ENCODE peak calls at places on chromosome 1, in seven cellular contexts. One of them, this sample, is unnamed.

GRCh38 chr1:33641099-33641830 is 168.8 kb downstream of the ZSCAN20 start:
- DNase-seq in heart left ventricle: no peak
- DNase-seq in neural progenitor cell: peak; percentile 51
- DNase-seq in left ventricle myocardium inferior: no peak
- DNase-seq in breast epithelium: no peak
- DNase-seq in CD8-positive, alpha-beta memory T cell: no peak
- DNase-seq in psoas muscle: no peak
- DNase-seq in this sample: no peak

GRCh38 chr1:96418969-96419368 is 302.6 kb upstream of the PTBP2 start:
- DNase-seq in CD8-positive, alpha-beta memory T cell: no peak
- DNase-seq in neural progenitor cell: no peak
- DNase-seq in breast epithelium: no peak
- DNase-seq in left ventricle myocardium inferior: no peak
- DNase-seq in psoas muscle: no peak
- DNase-seq in heart left ventricle: no peak
- DNase-seq in this sample: no peak

GRCh38 chr1:55670331-55671082 is 455.3 kb upstream of the USP24 start:
- DNase-seq in left ventricle myocardium inferior: no peak
- DNase-seq in breast epithelium: no peak
- DNase-seq in neural progenitor cell: no peak
- DNase-seq in heart left ventricle: no peak
- DNase-seq in psoas muscle: no peak
- DNase-seq in CD8-positive, alpha-beta memory T cell: no peak
- DNase-seq in this sample: no peak

GRCh38 chr1:72037745-72038343 is 244.5 kb downstream of the NEGR1 start:
- DNase-seq in breast epithelium: no peak
- DNase-seq in psoas muscle: no peak
- DNase-seq in heart left ventricle: peak; percentile 10
- DNase-seq in CD8-positive, alpha-beta memory T cell: no peak
- DNase-seq in neural progenitor cell: peak; percentile 71
- DNase-seq in left ventricle myocardium inferior: no peak
- DNase-seq in this sample: no peak

GRCh38 chr1:228342627-228343210 is 63.9 kb downstream of the TRIM11 start:
- DNase-seq in heart left ventricle: peak; percentile 5
- DNase-seq in CD8-positive, alpha-beta memory T cell: peak; percentile 0
- DNase-seq in breast epithelium: peak; percentile 35
- DNase-seq in left ventricle myocardium inferior: peak; percentile 10
- DNase-seq in neural progenitor cell: no peak
- DNase-seq in psoas muscle: peak; percentile 66
- DNase-seq in this sample: no peak

GRCh38 chr1:64036549-64036948 is 166.9 kb upstream of the UBE2U start:
- DNase-seq in left ventricle myocardium inferior: no peak
- DNase-seq in psoas muscle: no peak
- DNase-seq in neural progenitor cell: no peak
- DNase-seq in heart left ventricle: no peak
- DNase-seq in breast epithelium: no peak
- DNase-seq in CD8-positive, alpha-beta memory T cell: no peak
- DNase-seq in this sample: no peak

GRCh38 chr1:29513357-29513756 is 277.0 kb downstream of the PTPRU start:
- DNase-seq in psoas muscle: no peak
- DNase-seq in neural progenitor cell: peak; percentile 71
- DNase-seq in heart left ventricle: no peak
- DNase-seq in breast epithelium: no peak
- DNase-seq in CD8-positive, alpha-beta memory T cell: no peak
- DNase-seq in left ventricle myocardium inferior: peak; percentile 22
- DNase-seq in this sample: peak; percentile 17

GRCh38 chr1:62294211-62294610 is 25.0 kb downstream of the KANK4 start:
- DNase-seq in CD8-positive, alpha-beta memory T cell: no peak
- DNase-seq in heart left ventricle: no peak
- DNase-seq in neural progenitor cell: peak; percentile 45
- DNase-seq in left ventricle myocardium inferior: no peak
- DNase-seq in psoas muscle: no peak
- DNase-seq in breast epithelium: no peak
- DNase-seq in this sample: no peak

GRCh38 chr1:28091043-28091781 is 2.8 kb upstream of the EYA3 start:
- DNase-seq in neural progenitor cell: peak; percentile 67
- DNase-seq in left ventricle myocardium inferior: peak; percentile 49
- DNase-seq in CD8-positive, alpha-beta memory T cell: peak; percentile 67
- DNase-seq in psoas muscle: peak; percentile 72
- DNase-seq in heart left ventricle: peak; percentile 62
- DNase-seq in breast epithelium: peak; percentile 67
- DNase-seq in this sample: peak; percentile 5
- H3K27ac ChIP-seq in neural progenitor cell: no peak overlapping the region
- H3K27ac ChIP-seq in left ventricle myocardium inferior: no peak overlapping the region
- H3K27ac ChIP-seq in CD8-positive, alpha-beta memory T cell: no peak overlapping the region
- H3K27ac ChIP-seq in psoas muscle: no peak overlapping the region
- H3K27ac ChIP-seq in heart left ventricle: no peak overlapping the region
- H3K27ac ChIP-seq in breast epithelium: peak overlapping the region; percentile 12
- H3K27ac ChIP-seq in this sample: no peak overlapping the region

GRCh38 chr1:220810179-220810653 is 23.5 kb downstream of the MTARC1 start:
- DNase-seq in heart left ventricle: peak; percentile 77
- DNase-seq in breast epithelium: peak; percentile 69
- DNase-seq in left ventricle myocardium inferior: peak; percentile 79
- DNase-seq in neural progenitor cell: peak; percentile 87
- DNase-seq in psoas muscle: peak; percentile 87
- DNase-seq in CD8-positive, alpha-beta memory T cell: peak; percentile 39
- DNase-seq in this sample: peak; percentile 61

GRCh38 chr1:220807726-220808125 is 21.0 kb downstream of the MTARC1 start:
- DNase-seq in left ventricle myocardium inferior: no peak
- DNase-seq in neural progenitor cell: no peak
- DNase-seq in heart left ventricle: no peak
- DNase-seq in psoas muscle: no peak
- DNase-seq in CD8-positive, alpha-beta memory T cell: no peak
- DNase-seq in breast epithelium: no peak
- DNase-seq in this sample: no peak

GRCh38 chr1:220809704-220810103 is 23.0 kb downstream of the MTARC1 start:
- DNase-seq in CD8-positive, alpha-beta memory T cell: no peak
- DNase-seq in heart left ventricle: no peak
- DNase-seq in psoas muscle: no peak
- DNase-seq in breast epithelium: no peak
- DNase-seq in left ventricle myocardium inferior: no peak
- DNase-seq in neural progenitor cell: no peak
- DNase-seq in this sample: no peak

GRCh38 chr1:220808501-220809186 is 21.9 kb downstream of the MTARC1 start:
- DNase-seq in breast epithelium: no peak
- DNase-seq in left ventricle myocardium inferior: no peak
- DNase-seq in CD8-positive, alpha-beta memory T cell: no peak
- DNase-seq in heart left ventricle: no peak
- DNase-seq in psoas muscle: no peak
- DNase-seq in neural progenitor cell: no peak
- DNase-seq in this sample: no peak

GRCh38 chr1:220809187-220809550 is 22.5 kb downstream of the MTARC1 start:
- DNase-seq in neural progenitor cell: no peak
- DNase-seq in CD8-positive, alpha-beta memory T cell: no peak
- DNase-seq in left ventricle myocardium inferior: no peak
- DNase-seq in heart left ventricle: no peak
- DNase-seq in breast epithelium: no peak
- DNase-seq in psoas muscle: no peak
- DNase-seq in this sample: no peak
- H3K27ac ChIP-seq in neural progenitor cell: no peak overlapping the region
- H3K27ac ChIP-seq in CD8-positive, alpha-beta memory T cell: no peak overlapping the region
- H3K27ac ChIP-seq in left ventricle myocardium inferior: no peak overlapping the region
- H3K27ac ChIP-seq in heart left ventricle: no peak overlapping the region
- H3K27ac ChIP-seq in breast epithelium: no peak overlapping the region
- H3K27ac ChIP-seq in psoas muscle: no peak overlapping the region
- H3K27ac ChIP-seq in this sample: no peak overlapping the region

GRCh38 chr1:222617367-222617951 is 438 bp upstream of the MIA3 start:
- DNase-seq in CD8-positive, alpha-beta memory T cell: peak; percentile 95
- DNase-seq in psoas muscle: peak; percentile 96
- DNase-seq in heart left ventricle: peak; percentile 92
- DNase-seq in left ventricle myocardium inferior: peak; percentile 94
- DNase-seq in neural progenitor cell: peak; percentile 98
- DNase-seq in breast epithelium: peak; percentile 87
- DNase-seq in this sample: peak; percentile 80
- H3K27ac ChIP-seq in CD8-positive, alpha-beta memory T cell: peak overlapping the region; percentile 80
- H3K27ac ChIP-seq in psoas muscle: peak overlapping the region; percentile 13
- H3K27ac ChIP-seq in heart left ventricle: no peak overlapping the region
- H3K27ac ChIP-seq in left ventricle myocardium inferior: peak overlapping the region; percentile 66
- H3K27ac ChIP-seq in neural progenitor cell: no peak overlapping the region
- H3K27ac ChIP-seq in breast epithelium: peak overlapping the region; percentile 85
- H3K27ac ChIP-seq in this sample: peak overlapping the region; percentile 83

GRCh38 chr1:223840254-223840653 is 5.5 kb downstream of the TP53BP2 start:
- DNase-seq in left ventricle myocardium inferior: no peak
- DNase-seq in psoas muscle: no peak
- DNase-seq in heart left ventricle: no peak
- DNase-seq in breast epithelium: no peak
- DNase-seq in CD8-positive, alpha-beta memory T cell: no peak
- DNase-seq in neural progenitor cell: no peak
- DNase-seq in this sample: no peak

GRCh38 chr1:223837206-223837605 is 8.5 kb downstream of the TP53BP2 start:
- DNase-seq in psoas muscle: no peak
- DNase-seq in left ventricle myocardium inferior: no peak
- DNase-seq in breast epithelium: no peak
- DNase-seq in CD8-positive, alpha-beta memory T cell: no peak
- DNase-seq in heart left ventricle: no peak
- DNase-seq in neural progenitor cell: no peak
- DNase-seq in this sample: no peak

GRCh38 chr1:223837687-223838086 is 8.1 kb downstream of the TP53BP2 start:
- DNase-seq in breast epithelium: no peak
- DNase-seq in psoas muscle: no peak
- DNase-seq in left ventricle myocardium inferior: no peak
- DNase-seq in heart left ventricle: no peak
- DNase-seq in neural progenitor cell: no peak
- DNase-seq in CD8-positive, alpha-beta memory T cell: no peak
- DNase-seq in this sample: no peak

GRCh38 chr1:223836586-223836985 is 9.2 kb downstream of the TP53BP2 start:
- DNase-seq in CD8-positive, alpha-beta memory T cell: no peak
- DNase-seq in left ventricle myocardium inferior: no peak
- DNase-seq in psoas muscle: no peak
- DNase-seq in breast epithelium: no peak
- DNase-seq in neural progenitor cell: no peak
- DNase-seq in heart left ventricle: no peak
- DNase-seq in this sample: no peak

GRCh38 chr1:223838125-223838854 is 7.5 kb downstream of the TP53BP2 start:
- DNase-seq in CD8-positive, alpha-beta memory T cell: no peak
- DNase-seq in left ventricle myocardium inferior: no peak
- DNase-seq in neural progenitor cell: no peak
- DNase-seq in heart left ventricle: no peak
- DNase-seq in breast epithelium: no peak
- DNase-seq in psoas muscle: no peak
- DNase-seq in this sample: no peak
- H3K27ac ChIP-seq in CD8-positive, alpha-beta memory T cell: no peak overlapping the region
- H3K27ac ChIP-seq in left ventricle myocardium inferior: no peak overlapping the region
- H3K27ac ChIP-seq in neural progenitor cell: no peak overlapping the region
- H3K27ac ChIP-seq in heart left ventricle: no peak overlapping the region
- H3K27ac ChIP-seq in breast epithelium: no peak overlapping the region
- H3K27ac ChIP-seq in psoas muscle: peak overlapping the region; percentile 81
- H3K27ac ChIP-seq in this sample: no peak overlapping the region

GRCh38 chr1:51535006-51535592 is 16.0 kb upstream of the EPS15 start:
- DNase-seq in left ventricle myocardium inferior: peak; percentile 18
- DNase-seq in psoas muscle: no peak
- DNase-seq in heart left ventricle: peak; percentile 33
- DNase-seq in neural progenitor cell: peak; percentile 48
- DNase-seq in CD8-positive, alpha-beta memory T cell: peak; percentile 12
- DNase-seq in breast epithelium: no peak
- DNase-seq in this sample: peak; percentile 61
- H3K27ac ChIP-seq in left ventricle myocardium inferior: peak overlapping the region; percentile 50
- H3K27ac ChIP-seq in psoas muscle: no peak overlapping the region
- H3K27ac ChIP-seq in heart left ventricle: no peak overlapping the region
- H3K27ac ChIP-seq in neural progenitor cell: no peak overlapping the region
- H3K27ac ChIP-seq in CD8-positive, alpha-beta memory T cell: no peak overlapping the region
- H3K27ac ChIP-seq in breast epithelium: peak overlapping the region; percentile 20
- H3K27ac ChIP-seq in this sample: peak overlapping the region; percentile 93

This sample was measured in caudate nucleus.